ENCODE peak calls at places on chromosomes 11 and 22, in four cellular contexts. Z is K562, F is H1, V is SK-N-SH. Y is an unnamed sample.

GRCh38 chr11:63986932-63987513 is 785 bp downstream of the OTUB1 start:
- DNase-seq in V (no peak), F (no peak), Z (no peak), Y (no peak)

GRCh38 chr11:18324381-18324780 is 2.0 kb downstream of the GTF2H1 start:
- DNase-seq in F (no peak), Z (no peak), V (no peak), Y (no peak)

GRCh38 chr11:19903620-19904069 is 191.0 kb downstream of the NAV2 start:
- DNase-seq in V (peak; percentile 59), F (peak; percentile 23), Z (peak; percentile 71), Y (peak; percentile 3)

GRCh38 chr11:20854214-20854613 is 184.8 kb downstream of the NELL1 start:
- DNase-seq in Z (no peak), F (no peak), V (no peak), Y (no peak)

GRCh38 chr11:113681711-113682410 is 24.2 kb downstream of the TMPRSS5 start:
- DNase-seq in F (no peak), V (no peak), Z (peak; percentile 52), Y (no peak)

GRCh38 chr11:6855971-6856542 is 6.8 kb upstream of the OR10A2 start:
- DNase-seq in F (no peak), V (no peak), Z (no peak), Y (no peak)

GRCh38 chr22:22125028-22125578 is 119.5 kb upstream of the VPREB1 start:
- DNase-seq in Z (no peak), F (no peak), V (no peak), Y (no peak)

GRCh38 chr22:30637701-30638114 is 2.1 kb downstream of the SLC35E4 start:
- DNase-seq in Z (no peak), F (no peak), V (peak; percentile 51), Y (no peak)

GRCh38 chr11:66368484-66368883 is 3.1 kb downstream of the SLC29A2 start:
- DNase-seq in Z (no peak), F (no peak), V (no peak), Y (no peak)

GRCh38 chr11:119373059-119373875 is 8.2 kb downstream of the USP2 start:
- DNase-seq in V (no peak), Z (no peak), F (no peak), Y (no peak)

GRCh38 chr11:69368119-69368880 is 74.3 kb downstream of the MYEOV start:
- DNase-seq in Z (no peak), V (no peak), F (no peak), Y (no peak)

GRCh38 chr11:120235024-120235628 is 4.8 kb upstream of the POU2F3 start:
- DNase-seq in Z (peak; percentile 85), V (peak; percentile 78), F (peak; percentile 84), Y (no peak)

GRCh38 chr11:24496728-24497396 is at the start of gene LUZP2:
- DNase-seq in F (peak; percentile 57), V (peak; percentile 73), Z (no peak), Y (no peak)

GRCh38 chr11:8702598-8702915 is 20.0 kb downstream of the RPL27A start:
- DNase-seq in Z (no peak), V (no peak), F (no peak), Y (no peak)

GRCh38 chr11:132137981-132138313 is 767.5 kb downstream of the NTM start:
- DNase-seq in Z (no peak), V (no peak), F (no peak), Y (no peak)

GRCh38 chr11:132142102-132142501 is 771.7 kb downstream of the NTM start:
- DNase-seq in Z (no peak), V (no peak), F (no peak), Y (no peak)

GRCh38 chr11:132142554-132142953 is 772.1 kb downstream of the NTM start:
- DNase-seq in F (no peak), Z (no peak), V (no peak), Y (no peak)

GRCh38 chr11:132139181-132139580 is 768.8 kb downstream of the NTM start:
- DNase-seq in V (no peak), F (no peak), Z (no peak), Y (no peak)

DNA sequence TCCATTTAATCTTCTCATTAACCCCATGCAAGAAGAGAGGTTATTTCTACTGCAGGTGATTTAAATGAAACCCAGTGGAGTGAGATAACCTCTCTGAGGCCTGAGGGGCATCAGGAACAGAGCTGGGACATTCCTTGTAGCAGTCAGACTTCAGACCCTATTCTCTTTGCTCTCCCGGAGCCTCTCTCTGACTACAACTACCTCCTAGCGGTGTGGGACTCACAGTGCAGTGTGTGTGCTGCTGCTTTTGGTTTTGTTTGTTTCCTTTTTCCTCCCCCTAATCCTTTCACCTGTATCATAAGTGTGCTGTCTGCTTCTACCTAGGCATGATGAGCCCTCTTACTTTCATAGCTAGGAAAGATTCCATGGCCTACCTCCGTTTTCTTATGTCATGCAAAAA is 769.6 kb downstream of the NTM start:
- DNase-seq in Z (no peak), V (no peak), F (no peak), Y (no peak)
- TF ChIP-seq NRF1 in Z (no peak), V (no peak), F (no peak), Y (no peak)

DNA sequence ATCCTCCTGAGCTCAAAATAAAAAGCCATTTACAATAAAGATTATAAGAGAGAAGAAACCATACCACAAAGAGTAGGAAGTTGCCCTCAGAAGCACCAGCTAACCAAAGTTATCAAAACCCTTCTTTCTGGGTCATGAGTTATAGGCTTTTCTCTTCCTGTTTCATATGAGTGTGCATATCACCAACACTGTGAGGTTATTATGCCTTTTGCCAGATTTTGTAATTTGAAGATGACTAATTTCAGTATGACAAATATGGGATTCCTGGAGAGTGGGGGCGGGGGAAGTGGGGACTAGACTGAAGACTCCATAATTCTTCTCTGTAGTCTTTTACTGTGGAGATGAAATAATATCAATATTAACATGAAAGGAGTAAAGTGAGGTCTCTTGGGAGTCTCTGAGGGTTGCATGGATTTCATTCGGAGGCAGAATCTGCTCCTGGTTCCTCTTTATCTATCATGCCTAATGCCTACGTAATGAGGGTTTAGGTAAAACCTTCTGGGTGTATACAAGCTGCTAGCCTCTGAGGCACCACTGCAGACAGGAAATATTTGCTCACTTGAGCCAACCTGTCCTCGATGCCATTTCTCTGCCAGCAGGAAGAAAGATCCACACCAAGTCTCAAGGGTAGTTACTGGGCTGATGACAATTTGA is 2.1 kb downstream of the LPXN start:
- DNase-seq in Z (no peak), F (no peak), V (no peak), Y (no peak)
- TF ChIP-seq CHD2 in Z (no peak), F (no peak), V (no peak), Y (no peak)

GRCh38 chr11:117314840-117315239 is 1.2 kb downstream of the BACE1 start:
- DNase-seq in F (no peak), V (peak; percentile 62), Z (peak; percentile 55), Y (no peak)
- TF ChIP-seq NRF1 in F (no peak), V (no peak), Z (no peak), Y (no peak)

GRCh38 chr22:40024201-40025061 is 29.7 kb downstream of the FAM83F start:
- DNase-seq in F (no peak), V (peak; percentile 85), Z (peak; percentile 81), Y (no peak)

GRCh38 chr22:40022536-40023225 is 27.9 kb downstream of the FAM83F start:
- DNase-seq in F (no peak), Z (no peak), V (no peak), Y (no peak)

GRCh38 chr22:40020956-40021355 is 26.2 kb downstream of the FAM83F start:
- DNase-seq in F (no peak), Z (no peak), V (no peak), Y (no peak)

GRCh38 chr22:40021401-40022000 is 26.7 kb downstream of the FAM83F start:
- DNase-seq in V (no peak), Z (no peak), F (no peak), Y (no peak)

GRCh38 chr22:40023226-40023925 is 28.6 kb downstream of the FAM83F start:
- DNase-seq in F (no peak), Z (no peak), V (no peak), Y (no peak)
- TF ChIP-seq CHD2 in F (no peak), Z (no peak), V (no peak), Y (no peak)

DNA sequence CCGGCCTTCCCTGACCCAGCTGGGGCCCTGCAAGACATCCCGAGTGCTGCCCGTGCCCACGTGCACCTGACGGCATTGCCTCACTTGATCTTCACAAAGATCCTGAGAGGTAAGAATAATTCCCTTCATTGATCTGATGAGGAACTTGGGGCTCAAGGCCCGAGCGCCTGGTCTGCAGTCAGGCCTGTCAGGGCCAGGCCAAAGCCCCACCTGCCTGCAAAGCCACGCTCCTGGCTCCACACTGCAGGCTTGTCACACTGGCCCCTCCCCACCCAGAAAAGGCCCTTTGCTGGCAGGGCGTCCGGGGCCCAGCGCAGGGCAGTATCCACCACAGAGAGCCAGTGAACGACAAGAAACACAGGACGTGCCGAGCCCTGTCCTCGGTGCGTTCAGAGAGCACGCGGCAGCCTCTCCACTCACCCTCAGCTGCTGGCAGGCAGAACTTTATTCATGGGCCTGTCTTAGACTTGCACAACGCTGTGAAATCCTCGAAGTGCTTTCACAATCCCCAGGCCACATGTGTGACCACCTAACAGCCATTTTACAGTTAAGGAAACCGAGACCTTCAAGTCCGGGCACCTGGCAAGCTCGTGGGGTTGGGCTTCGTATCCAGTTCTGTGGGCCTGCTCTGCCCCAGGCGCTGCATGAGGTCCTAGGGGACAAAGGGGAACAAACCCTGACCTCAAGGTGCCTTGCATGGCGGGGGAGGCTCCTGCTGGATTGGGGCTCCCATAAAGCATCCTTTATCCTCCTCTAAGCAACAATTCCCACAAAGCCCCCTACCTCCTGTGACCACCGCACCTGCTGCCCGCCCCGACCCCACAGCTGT is 14.7 kb downstream of the KIAA0930 start:
- DNase-seq in V (no peak), F (no peak), Z (no peak), Y (no peak)
- TF ChIP-seq NRF1 in V (no peak), F (no peak), Z (no peak), Y (no peak)